ENCODE peak calls at places on chromosomes 12 and 14, in four cellular contexts. O is adrenal gland; J is CD8-positive, alpha-beta T cell; C is bronchial epithelial cell. P is an unnamed sample.

GRCh38 chr14:73457935-73458218 is 469 bp downstream of the NUMB start:
- DNase-seq in O (peak; percentile 50), J (no peak), C (no peak), P (no peak)

GRCh38 chr12:79326225-79326624 is 364.5 kb downstream of the PAWR start:
- DNase-seq in C (no peak), J (no peak), O (no peak), P (no peak)

GRCh38 chr14:85711620-85712019 is 181.7 kb downstream of the FLRT2 start:
- DNase-seq in J (no peak), O (no peak), C (no peak), P (no peak)

GRCh38 chr14:77124345-77125274 is 17.0 kb downstream of the ZDHHC22 start:
- DNase-seq in J (peak; percentile 41), O (peak; percentile 45), C (no peak), P (no peak)

GRCh38 chr12:57095440-57095839 is 6.5 kb downstream of the NAB2 start:
- DNase-seq in O (peak; percentile 23), C (no peak), J (no peak), P (no peak)

GRCh38 chr12:65696227-65696626 is 128.1 kb upstream of the HMGA2 start:
- DNase-seq in O (no peak), C (peak; percentile 76), J (no peak), P (no peak)

GRCh38 chr12:53219116-53219955 is 12.3 kb upstream of the ITGB7 start:
- DNase-seq in C (no peak), J (peak; percentile 52), O (no peak), P (peak; percentile 52)

GRCh38 chr14:46259536-46259935 is 392.0 kb downstream of the RPL10L start:
- DNase-seq in J (no peak), O (no peak), C (no peak), P (no peak)

GRCh38 chr12:90174198-90174510 is 465.5 kb upstream of the ATP2B1 start:
- DNase-seq in J (no peak), C (peak; percentile 33), O (no peak), P (peak; percentile 39)

GRCh38 chr14:68616255-68616902 is 176.5 kb downstream of the ZFP36L1 start:
- DNase-seq in C (peak; percentile 17), J (no peak), O (no peak), P (no peak)

GRCh38 chr12:124971603-124972002 is 17.3 kb downstream of the DHX37 start:
- DNase-seq in O (no peak), J (no peak), C (no peak), P (no peak)

GRCh38 chr12:68207276-68207675 is 18.3 kb downstream of the IL26 start:
- DNase-seq in O (no peak), C (no peak), J (no peak), P (no peak)

GRCh38 chr14:38074754-38075153 is 132.9 kb upstream of the SSTR1 start:
- DNase-seq in O (no peak), C (no peak), J (peak; percentile 26), P (no peak)

GRCh38 chr12:98592825-98593322 is 612 bp upstream of the SLC25A3 start:
- DNase-seq in C (no peak), J (no peak), O (no peak), P (no peak)

GRCh38 chr12:54527631-54527929 is 21.8 kb upstream of the PDE1B start:
- DNase-seq in J (no peak), C (no peak), O (no peak), P (no peak)
- H3K36me3 ChIP-seq in J (peaks cover 94% of the 10 kb centered on the region), C (no peaks in the 10 kb centered on the region), O (no peaks in the 10 kb centered on the region), P (no peaks in the 10 kb centered on the region)

DNA sequence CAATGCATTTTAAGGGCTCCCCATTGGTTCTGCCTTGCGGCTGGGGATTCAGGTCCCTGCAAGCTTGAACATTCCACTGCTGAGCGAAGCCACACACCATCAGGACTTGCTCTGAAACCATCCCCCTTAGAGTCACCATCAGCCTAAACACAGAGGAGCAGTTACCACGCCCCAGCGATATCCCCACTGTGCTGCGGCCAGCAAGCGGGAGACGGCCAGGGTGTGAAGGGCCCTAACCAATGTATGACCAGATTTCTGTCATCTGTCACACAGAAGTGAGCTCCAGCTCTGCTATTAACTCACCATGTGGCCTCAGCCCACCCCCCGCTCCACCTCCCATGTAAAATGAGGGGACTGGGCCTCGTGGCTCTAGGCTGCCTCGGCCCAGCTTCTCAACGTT is 29.6 kb downstream of the CCDC88C start:
- DNase-seq in C (no peak), O (no peak), J (no peak), P (no peak)
- H3K4me3 ChIP-seq in C (no peak overlapping the region), O (no peak overlapping the region), J (peak overlapping the region; percentile 37), P (no peak overlapping the region)

GRCh38 chr12:132426349-132427176 is 63.4 kb upstream of the FBRSL1 start:
- DNase-seq in C (no peak), O (no peak), J (no peak), P (no peak)
- H3K27me3 ChIP-seq in C (peaks cover 11% of the 10 kb centered on the region), O (peaks cover 9% of the 10 kb centered on the region), J (no peaks in the 10 kb centered on the region), P (peaks cover 58% of the 10 kb centered on the region)

GRCh38 chr14:84025258-84026012 is 1504.5 kb upstream of the FLRT2 start:
- DNase-seq in C (no peak), O (no peak), J (no peak), P (no peak)
- H3K36me3 ChIP-seq in C (no peaks in the 10 kb centered on the region), O (no peaks in the 10 kb centered on the region), J (no peaks in the 10 kb centered on the region), P (no peaks in the 10 kb centered on the region)

GRCh38 chr12:122458105-122459035 is 35.9 kb upstream of the CLIP1 start:
- DNase-seq in J (no peak), C (no peak), O (peak; percentile 42), P (no peak)
- H3K4me3 ChIP-seq in J (no peak overlapping the region), C (no peak overlapping the region), O (no peak overlapping the region), P (no peak overlapping the region)

GRCh38 chr12:106740813-106741212 is 33.7 kb upstream of the RIC8B start:
- DNase-seq in O (no peak), J (no peak), C (no peak), P (no peak)
- H3K27me3 ChIP-seq in O (peaks cover 5% of the 10 kb centered on the region), J (no peaks in the 10 kb centered on the region), C (no peaks in the 10 kb centered on the region), P (peaks cover 4% of the 10 kb centered on the region)

DNA sequence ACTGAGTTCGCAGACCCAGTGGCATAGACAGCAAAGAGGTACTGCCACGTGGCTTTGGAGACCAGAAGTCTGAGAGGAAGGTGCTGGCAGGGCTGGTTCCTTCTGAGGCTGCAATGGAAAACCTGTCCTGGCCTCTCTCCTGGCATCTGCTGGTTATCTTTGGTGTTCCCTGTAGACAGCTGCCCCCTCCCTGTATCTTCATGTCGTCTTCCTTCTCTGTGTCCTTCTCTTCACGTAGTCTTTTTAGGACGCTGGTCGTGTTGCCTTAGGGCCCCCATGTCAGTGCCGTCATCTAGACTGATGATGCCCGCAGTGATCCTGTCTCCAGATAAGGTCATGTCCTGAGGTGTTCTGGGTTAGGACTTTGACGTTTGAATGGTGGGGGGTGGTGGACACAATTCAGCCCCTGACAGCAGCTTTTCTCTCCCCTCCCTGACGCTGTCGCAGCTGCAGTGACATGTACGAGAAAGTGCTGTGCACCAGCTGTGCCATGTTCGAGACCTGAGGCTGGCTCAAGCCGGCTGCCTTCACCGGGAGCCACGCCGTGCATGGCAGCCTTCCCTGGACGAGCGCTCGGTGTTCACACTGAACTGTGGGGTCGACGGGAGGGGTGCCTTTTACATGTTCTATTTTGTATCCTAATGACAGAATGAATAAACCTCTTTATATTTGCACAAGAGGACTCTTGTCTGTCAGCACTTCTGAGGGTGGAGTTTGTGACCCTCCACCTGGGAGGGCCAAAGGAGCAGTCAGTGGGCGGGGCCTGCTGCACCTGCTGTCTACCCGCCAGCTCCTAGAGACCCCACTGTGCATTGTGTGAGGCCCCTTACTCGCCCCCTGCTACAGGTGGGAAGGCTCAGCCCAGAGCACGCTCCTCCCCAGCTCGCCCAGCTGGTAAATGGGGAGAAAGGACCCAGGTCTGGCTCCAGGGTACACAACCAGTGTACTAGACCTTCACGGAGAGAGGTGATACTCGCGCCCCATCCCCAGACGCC is 6.3 kb downstream of the SIVA1 start:
- DNase-seq in O (no peak), J (no peak), C (no peak), P (no peak)
- H3K36me3 ChIP-seq in O (no peaks in the 10 kb centered on the region), J (peaks cover 37% of the 10 kb centered on the region), C (peaks cover 36% of the 10 kb centered on the region), P (peaks cover 24% of the 10 kb centered on the region)

GRCh38 chr12:726281-727140 is 25.9 kb upstream of the WNK1 start:
- DNase-seq in O (peak; percentile 51), J (no peak), C (peak; percentile 89), P (no peak)
- H3K4me3 ChIP-seq in O (no peak overlapping the region), J (no peak overlapping the region), C (no peak overlapping the region), P (no peak overlapping the region)

GRCh38 chr14:92302481-92302880 is 20.5 kb upstream of the SLC24A4 start:
- DNase-seq in C (no peak), J (no peak), O (no peak), P (no peak)

GRCh38 chr14:92294506-92294905 is 28.5 kb upstream of the SLC24A4 start:
- DNase-seq in C (no peak), J (no peak), O (no peak), P (no peak)

GRCh38 chr14:92297818-92298595 is 25.0 kb upstream of the SLC24A4 start:
- DNase-seq in J (no peak), O (no peak), C (no peak), P (no peak)
- H3K27me3 ChIP-seq in J (no peaks in the 10 kb centered on the region), O (no peaks in the 10 kb centered on the region), C (no peaks in the 10 kb centered on the region), P (peaks cover 2% of the 10 kb centered on the region)

P was measured in brain microvascular endothelial cell.